ENCODE peak calls at places on chromosomes 2 and 18, in eight cellular contexts. I, M, J, D, X, E, V and F are unnamed samples.

GRCh38 chr18:75491361-75491760 is 63.9 kb upstream of the SMIM21 start:
- DNase-seq in I (no peak), X (no peak), D (no peak), E (no peak), M (no peak), V (no peak), J (no peak), F (no peak)

GRCh38 chr18:59516356-59517155 is 157.5 kb upstream of the LMAN1 start:
- DNase-seq in M (no peak), I (no peak), E (peak; percentile 91), J (peak; percentile 16), X (peak; percentile 69), V (peak; percentile 60), D (peak; percentile 33), F (peak; percentile 90)

GRCh38 chr2:169782513-169782912 is 16.2 kb upstream of the SSB start:
- DNase-seq in X (no peak), D (no peak), E (no peak), V (no peak), J (no peak), I (no peak), M (no peak), F (no peak)

GRCh38 chr18:10271481-10271880 is 183.0 kb upstream of the APCDD1 start:
- DNase-seq in I (no peak), M (no peak), D (no peak), E (no peak), J (no peak), X (no peak), V (no peak), F (no peak)

GRCh38 chr2:239245872-239246701 is 154.7 kb downstream of the HDAC4 start:
- DNase-seq in M (peak; percentile 66), X (peak; percentile 40), I (no peak), V (no peak), D (peak; percentile 65), E (no peak), J (peak; percentile 72), F (peak; percentile 83)

GRCh38 chr2:120879401-120880295 is 144.0 kb downstream of the GLI2 start:
- DNase-seq in M (no peak), X (no peak), D (no peak), J (no peak), V (no peak), I (no peak), E (no peak), F (no peak)

GRCh38 chr2:121242175-121242875 is 42.7 kb downstream of the TFCP2L1 start:
- DNase-seq in M (no peak), E (no peak), D (no peak), V (no peak), I (no peak), X (no peak), J (no peak), F (no peak)

GRCh38 chr2:73290049-73290839 is 3.1 kb downstream of the EGR4 start:
- DNase-seq in M (no peak), J (peak; percentile 30), E (peak; percentile 40), X (no peak), D (peak; percentile 41), V (peak; percentile 70), I (no peak), F (no peak)

GRCh38 chr2:231138699-231139098 is 13.9 kb upstream of the HTR2B start:
- DNase-seq in I (no peak), M (no peak), V (no peak), D (no peak), E (no peak), X (no peak), J (no peak), F (no peak)

GRCh38 chr2:196974970-196975369 is 48.5 kb upstream of the PGAP1 start:
- DNase-seq in V (no peak), I (no peak), E (no peak), M (no peak), D (no peak), J (no peak), X (no peak), F (no peak)

GRCh38 chr2:234329202-234329930 is 167.5 kb downstream of the ARL4C start:
- DNase-seq in V (no peak), M (no peak), J (no peak), X (no peak), D (no peak), E (no peak), I (no peak), F (no peak)

GRCh38 chr2:1784087-1784486 is 39.8 kb upstream of the PXDN start:
- DNase-seq in X (no peak), D (no peak), J (no peak), V (no peak), M (peak; percentile 23), E (no peak), I (no peak), F (no peak)

GRCh38 chr2:202127793-202128215 is 54.7 kb downstream of the KIAA2012 start:
- DNase-seq in E (no peak), D (no peak), V (no peak), X (no peak), J (no peak), M (no peak), I (no peak), F (no peak)

GRCh38 chr2:152710713-152711112 is 6.5 kb downstream of the PRPF40A start:
- DNase-seq in X (no peak), I (no peak), V (no peak), D (no peak), E (no peak), M (no peak), J (no peak), F (no peak)

GRCh38 chr18:35027206-35027605 is 14.0 kb upstream of the MAPRE2 start:
- DNase-seq in V (no peak), J (no peak), X (no peak), D (no peak), E (no peak), I (no peak), M (no peak), F (no peak)

GRCh38 chr2:165582863-165583506 is 113.5 kb downstream of the CSRNP3 start:
- DNase-seq in D (no peak), J (no peak), M (no peak), I (no peak), E (no peak), X (no peak), V (no peak), F (no peak)

GRCh38 chr2:5609191-5609590 is 83.0 kb upstream of the SOX11 start:
- DNase-seq in M (no peak), V (no peak), X (no peak), I (no peak), J (no peak), E (no peak), D (no peak), F (no peak)

GRCh38 chr2:237456200-237456731 is 30.8 kb upstream of the MLPH start:
- DNase-seq in E (no peak), I (no peak), M (no peak), D (no peak), J (peak; percentile 33), X (peak; percentile 79), V (no peak), F (peak; percentile 89)

GRCh38 chr2:236081171-236081570 is 87.0 kb downstream of the GBX2 start:
- DNase-seq in J (no peak), V (no peak), D (no peak), M (no peak), X (no peak), I (no peak), E (no peak), F (no peak)

GRCh38 chr2:84879595-84880394 is 1.1 kb downstream of the TRABD2A start:
- DNase-seq in M (no peak), X (no peak), J (peak; percentile 46), V (no peak), E (no peak), D (no peak), I (no peak), F (no peak)

GRCh38 chr18:79353238-79353637 is 42.5 kb upstream of the NFATC1 start:
- DNase-seq in E (no peak), J (no peak), V (no peak), D (no peak), I (no peak), M (no peak), X (no peak), F (no peak)

GRCh38 chr2:176553685-176554106 is 284.5 kb downstream of the MTX2 start:
- DNase-seq in I (peak; percentile 32), M (peak; percentile 68), D (peak; percentile 58), V (peak; percentile 75), X (peak; percentile 66), E (peak; percentile 89), J (peak; percentile 68), F (peak; percentile 91)
- H3K4me3 ChIP-seq in I (peak overlapping the region; percentile 39), M (peak overlapping the region; percentile 51), D (no peak overlapping the region), V (peak overlapping the region; percentile 46), X (peak overlapping the region; percentile 51), E (peak overlapping the region; percentile 48), J (peak overlapping the region; percentile 35), F (no peak overlapping the region)

DNA sequence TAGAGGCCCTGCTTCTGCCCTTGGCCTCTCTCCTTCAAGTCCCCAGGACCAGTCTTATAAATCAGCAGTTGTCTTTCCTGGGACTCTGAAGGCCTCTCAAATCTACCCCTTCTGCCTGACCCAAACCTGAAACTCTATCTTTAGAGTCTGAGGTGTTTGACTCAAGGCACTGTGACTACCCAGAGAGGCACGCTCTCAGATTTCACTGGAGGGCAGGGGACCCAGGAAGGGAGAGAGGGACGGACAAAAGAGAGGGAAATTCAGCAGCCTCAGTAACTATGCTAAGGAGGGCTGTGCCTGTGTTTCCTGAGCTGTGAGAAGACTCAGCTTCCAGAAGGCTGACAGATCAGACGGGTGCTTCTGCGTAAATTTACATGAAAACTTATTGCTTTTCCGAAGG is 217.8 kb downstream of the HAUS1 start:
- DNase-seq in E (no peak), M (no peak), D (no peak), X (no peak), V (no peak), J (no peak), I (no peak), F (no peak)
- TF ChIP-seq CTCF in E (no peak), M (no peak), D (no peak), X (no peak), V (no peak), J (no peak), I (no peak), F (no peak)

DNA sequence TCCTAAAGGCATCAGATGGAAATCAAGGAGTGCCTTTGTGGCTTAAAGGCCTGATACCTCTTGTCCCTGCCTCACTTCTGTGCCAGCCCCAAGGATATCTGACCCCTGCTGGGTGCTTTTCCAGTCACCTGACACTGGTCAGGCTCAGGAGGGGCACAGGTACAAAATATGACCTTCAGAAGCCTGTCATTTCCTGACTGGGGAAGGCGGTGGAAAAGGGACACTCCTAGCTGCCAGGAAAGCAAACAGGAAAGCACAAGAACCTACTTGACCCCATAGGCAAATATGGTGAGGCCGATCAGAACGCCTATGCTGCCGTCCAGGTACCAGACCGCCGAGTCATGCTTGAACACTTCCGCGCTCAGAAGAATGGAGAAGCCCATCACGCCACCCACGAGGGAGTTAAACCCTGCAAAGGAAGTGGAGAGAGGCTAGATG is 203.9 kb downstream of the MGAT5 start:
- DNase-seq in I (no peak), D (peak; percentile 53), M (peak; percentile 49), V (no peak), E (no peak), J (no peak), X (no peak), F (no peak)
- TF ChIP-seq POLR2A in I (no peak), D (no peak), M (no peak), V (no peak), E (no peak), J (no peak), X (no peak), F (no peak)

DNA sequence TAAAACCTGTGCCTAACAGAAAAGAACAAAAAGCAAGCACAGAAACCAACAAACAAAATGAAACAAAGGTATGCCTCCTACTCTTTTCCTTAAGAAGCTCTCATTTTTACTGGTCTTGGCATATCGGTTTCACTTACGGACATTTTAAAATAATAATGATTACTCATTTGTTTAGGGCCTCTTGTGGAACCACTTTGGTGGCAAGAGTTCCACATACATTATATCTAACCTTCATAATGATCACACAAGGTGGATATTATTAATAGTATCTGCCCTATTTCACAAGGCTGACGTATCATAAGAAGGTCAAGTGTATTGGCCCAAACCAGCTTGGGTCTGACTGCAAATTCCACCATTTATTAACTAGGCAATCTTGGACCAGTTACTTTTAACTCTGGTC is 304.7 kb downstream of the TCF4 start:
- DNase-seq in V (no peak), J (no peak), E (no peak), X (no peak), I (no peak), D (no peak), M (no peak), F (no peak)
- H3K4me3 ChIP-seq in V (no peak overlapping the region), J (no peak overlapping the region), E (no peak overlapping the region), X (no peak overlapping the region), I (no peak overlapping the region), D (no peak overlapping the region), M (no peak overlapping the region), F (no peak overlapping the region)